ENCODE peak calls at places on chromosomes 6 and 20, in five cellular contexts. P, J, E, N and A are unnamed samples. For H3K4me1, the result is how much of the 10 kb centered on the place peaks cover.

GRCh38 chr20:5612476-5613291 is 137.5 kb upstream of the SHLD1 start:
- DNase-seq in P (no peak), J (no peak), N (no peak), E (peak), A (no peak)

GRCh38 chr6:157955675-157956074 is 26.0 kb upstream of the SYNJ2 start:
- DNase-seq in N (no peak), P (no peak), J (no peak), E (no peak), A (no peak)

GRCh38 chr20:36573798-36574277 is 441 bp downstream of the TGIF2 start:
- DNase-seq in J (peak), N (no peak), E (peak), P (peak), A (peak)

GRCh38 chr6:144599615-144600014 is 314.5 kb downstream of the UTRN start:
- DNase-seq in N (no peak), J (no peak), E (no peak), P (no peak), A (no peak)

GRCh38 chr20:13259921-13260320 is 38.8 kb downstream of the ISM1 start:
- DNase-seq in J (no peak), E (no peak), P (no peak), N (no peak), A (no peak)

GRCh38 chr6:156390621-156391378 is 386.4 kb upstream of the ARID1B start:
- DNase-seq in E (no peak), N (no peak), J (no peak), P (no peak), A (no peak)

GRCh38 chr6:73624896-73625295 is 28.9 kb downstream of the SLC17A5 start:
- DNase-seq in J (no peak), N (no peak), P (no peak), E (no peak), A (no peak)

GRCh38 chr20:24965065-24965919 is 16.2 kb downstream of the CST7 start:
- DNase-seq in P (no peak), J (no peak), E (no peak), N (no peak), A (no peak)

GRCh38 chr6:14728396-14729024 is 517.4 kb upstream of the JARID2 start:
- DNase-seq in J (no peak), N (no peak), E (no peak), P (peak), A (no peak)

GRCh38 chr20:12965212-12965879 is 43.4 kb upstream of the SPTLC3 start:
- DNase-seq in P (no peak), N (no peak), J (no peak), E (no peak), A (no peak)

GRCh38 chr20:54170963-54171362 is 2.8 kb downstream of the CYP24A1 start:
- DNase-seq in J (no peak), P (no peak), N (no peak), E (no peak), A (no peak)

GRCh38 chr20:54172532-54172855 is 1.3 kb downstream of the CYP24A1 start:
- DNase-seq in J (no peak), N (no peak), E (no peak), P (no peak), A (no peak)

GRCh38 chr20:54173653-54174451 is at the start of gene CYP24A1:
- DNase-seq in N (peak), P (no peak), J (peak), E (no peak), A (peak)

GRCh38 chr20:54174452-54175175 is 828 bp upstream of the CYP24A1 start:
- DNase-seq in J (no peak), E (no peak), P (no peak), N (peak), A (no peak)

GRCh38 chr20:54172856-54173652 is 732 bp downstream of the CYP24A1 start:
- DNase-seq in P (no peak), N (peak), E (no peak), J (no peak), A (no peak)
- TF ChIP-seq EZH2 in P (no peak), N (peak), E (no peak), J (no peak), A (no peak)

GRCh38 chr20:57006411-57007170 is 259.9 kb downstream of the BMP7 start:
- DNase-seq in N (peak), E (no peak), P (no peak), J (no peak), A (peak)
- H3K4me1 ChIP-seq in N (half or more), E (under half), P (under half), J (under half), A (under half)

DNA sequence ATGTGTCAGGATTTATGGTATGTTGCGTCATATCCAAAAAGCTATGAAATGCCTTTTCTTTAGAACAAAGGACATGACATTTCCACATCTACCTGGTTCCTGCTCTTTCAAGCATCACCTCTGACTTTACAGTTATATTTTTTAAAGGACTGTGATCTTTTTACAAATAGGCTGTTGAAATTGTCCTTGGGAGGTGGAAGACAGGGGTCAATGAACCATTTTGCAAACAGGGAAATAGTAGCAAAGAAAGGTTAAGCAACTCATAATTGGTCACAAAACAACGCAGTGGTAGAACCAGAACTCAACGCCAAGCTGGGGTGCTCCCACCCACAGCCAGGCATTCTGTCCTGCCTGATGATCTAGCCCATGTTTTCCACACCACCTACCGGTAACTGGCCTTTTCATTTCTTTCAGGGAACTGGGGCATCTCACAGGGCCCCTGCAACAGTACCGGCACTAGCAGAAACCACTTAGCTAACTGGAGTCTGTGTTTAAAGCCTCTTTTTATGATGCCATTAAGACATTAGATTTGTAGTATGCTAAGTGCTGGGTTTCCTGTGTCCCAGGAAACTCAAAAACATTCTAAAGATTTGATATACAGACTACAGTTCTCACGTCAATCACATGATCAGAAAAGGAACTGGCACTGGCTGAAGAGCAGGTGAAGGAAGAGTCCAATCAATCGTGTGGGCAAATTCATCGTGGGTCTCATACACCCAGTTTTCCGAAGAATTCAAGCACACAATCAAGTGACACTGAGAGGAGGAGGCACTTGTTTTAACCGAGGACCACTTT is 13.9 kb downstream of the ZNF217 start:
- DNase-seq in P (no peak), E (peak), N (no peak), J (no peak), A (no peak)
- TF ChIP-seq CTCF in P (no peak), E (no peak), N (no peak), J (no peak), A (no peak)

GRCh38 chr6:132007474-132008190 is 56.5 kb upstream of the CCN2 start:
- DNase-seq in P (no peak), J (no peak), N (no peak), E (no peak), A (no peak)

GRCh38 chr6:132009175-132009574 is 58.0 kb upstream of the CCN2 start:
- DNase-seq in P (no peak), N (no peak), J (no peak), E (no peak), A (no peak)

GRCh38 chr6:132011582-132011981 is 60.4 kb upstream of the CCN2 start:
- DNase-seq in P (no peak), J (no peak), N (no peak), E (no peak), A (no peak)
- TF ChIP-seq EZH2 in P (no peak), J (no peak), N (no peak), E (no peak), A (no peak)

GRCh38 chr6:33838979-33839378 is 35.2 kb upstream of the MLN start:
- DNase-seq in N (no peak), J (no peak), E (no peak), P (no peak), A (no peak)

GRCh38 chr6:33841868-33842267 is 38.1 kb upstream of the MLN start:
- DNase-seq in E (no peak), J (no peak), N (no peak), P (no peak), A (no peak)

GRCh38 chr6:33839399-33840063 is 35.7 kb upstream of the MLN start:
- DNase-seq in N (no peak), J (no peak), P (no peak), E (no peak), A (no peak)

GRCh38 chr6:33841070-33841469 is 37.3 kb upstream of the MLN start:
- DNase-seq in N (no peak), J (no peak), P (peak), E (no peak), A (no peak)

GRCh38 chr6:33840064-33840926 is 36.5 kb upstream of the MLN start:
- DNase-seq in P (peak), J (peak), N (no peak), E (peak), A (peak)
- H3K4me1 ChIP-seq in P (under half), J (under half), N (under half), E (under half), A (under half)